ENCODE peak calls at places on chromosomes 16 and 17, in six cellular contexts. A is neuronal stem cell, E is IMR-90, H is H1, V is mesenchymal stem cell, F is trophoblast cell. Q is an unnamed sample.

GRCh38 chr17:16377804-16378400 is 3.0 kb upstream of the UBB start:
- DNase-seq in A (no peak), E (peak; percentile 79), F (no peak), V (no peak), H (no peak), Q (no peak)

GRCh38 chr16:83939266-83939856 is 13.7 kb upstream of the OSGIN1 start:
- DNase-seq in V (no peak), E (no peak), F (no peak), H (no peak), A (no peak), Q (no peak)

GRCh38 chr17:73482674-73483293 is 161.5 kb downstream of the SDK2 start:
- DNase-seq in A (no peak), F (no peak), H (no peak), V (no peak), E (no peak), Q (no peak)

GRCh38 chr17:5843366-5844026 is 226.7 kb upstream of the WSCD1 start:
- DNase-seq in V (no peak), E (no peak), H (no peak), F (no peak), A (no peak), Q (peak; percentile 20)

GRCh38 chr16:72877374-72878028 is 170.4 kb downstream of the ZFHX3 start:
- DNase-seq in A (no peak), V (peak; percentile 95), E (peak; percentile 88), H (no peak), F (peak; percentile 74), Q (no peak)

GRCh38 chr17:53470626-53471025 is 352.1 kb upstream of the KIF2B start:
- DNase-seq in A (no peak), F (no peak), H (no peak), V (peak; percentile 48), E (no peak), Q (no peak)

GRCh38 chr17:13851889-13852288 is 217.4 kb upstream of the COX10 start:
- DNase-seq in E (no peak), H (no peak), A (no peak), F (no peak), V (no peak), Q (no peak)

GRCh38 chr16:89355036-89355435 is 135.3 kb downstream of the ANKRD11 start:
- DNase-seq in A (no peak), F (no peak), H (no peak), V (no peak), E (no peak), Q (no peak)

GRCh38 chr17:15920758-15921239 is 24.1 kb upstream of the ADORA2B start:
- DNase-seq in H (no peak), F (peak; percentile 99), V (peak; percentile 98), A (no peak), E (peak; percentile 97), Q (no peak)

GRCh38 chr16:2482181-2483107 is 7.5 kb downstream of the TBC1D24 start:
- DNase-seq in E (peak; percentile 71), A (no peak), F (no peak), V (peak; percentile 28), H (no peak), Q (no peak)

GRCh38 chr17:43626066-43626465 is 35.7 kb downstream of the MEOX1 start:
- DNase-seq in F (no peak), V (no peak), A (no peak), H (no peak), E (no peak), Q (no peak)

GRCh38 chr17:72950236-72950931 is 142.1 kb downstream of the SLC39A11 start:
- DNase-seq in H (no peak), V (no peak), A (no peak), E (no peak), F (no peak), Q (no peak)

GRCh38 chr17:77645441-77646430 is 312.8 kb upstream of the TNRC6C start:
- DNase-seq in H (no peak), A (no peak), V (no peak), F (no peak), E (no peak), Q (peak; percentile 25)

GRCh38 chr16:75052481-75053211 is 53.8 kb downstream of the ZNRF1 start:
- DNase-seq in E (no peak), F (no peak), A (no peak), H (no peak), V (no peak), Q (peak; percentile 51)

GRCh38 chr16:65829076-65829475 is 537.4 kb upstream of the CDH5 start:
- DNase-seq in H (no peak), V (no peak), A (no peak), F (no peak), E (no peak), Q (no peak)

GRCh38 chr16:61862221-61862620 is 174.0 kb downstream of the CDH8 start:
- DNase-seq in F (no peak), A (no peak), V (no peak), E (no peak), H (no peak), Q (no peak)

GRCh38 chr17:81074875-81075274 is 39.9 kb downstream of the BAIAP2 start:
- DNase-seq in V (no peak), F (no peak), E (no peak), A (no peak), H (no peak), Q (no peak)

DNA sequence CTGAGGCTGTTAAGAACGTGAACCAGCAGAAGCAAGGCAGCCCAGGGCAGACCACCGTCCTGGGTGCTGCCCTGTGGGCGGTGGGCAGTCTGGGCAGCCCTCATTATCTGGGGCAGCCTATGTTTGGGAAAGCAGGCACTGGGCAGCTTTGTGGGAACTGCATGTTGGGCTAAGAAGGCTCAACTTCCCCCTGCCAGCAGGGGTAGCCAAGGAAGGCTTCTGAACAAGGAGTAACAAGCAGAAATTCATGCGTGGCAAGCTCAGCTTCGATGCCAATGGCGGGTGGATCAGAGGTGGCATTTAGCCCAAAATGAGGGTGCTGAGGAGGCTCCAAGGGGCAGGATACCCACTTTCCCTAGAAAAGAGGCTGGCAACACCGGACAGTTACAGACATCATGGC is 42.7 kb upstream of the METRNL start:
- DNase-seq in V (no peak), H (no peak), E (no peak), F (no peak), A (no peak), Q (no peak)
- H4K91ac ChIP-seq in V (no peak overlapping the region), H (no peak overlapping the region), E (no peak overlapping the region), F (no peak overlapping the region), A (peak overlapping the region; percentile 93), Q (no peak overlapping the region)

GRCh38 chr17:38451030-38451839 is 23.0 kb downstream of the ARHGAP23 start:
- DNase-seq in V (no peak), H (peak; percentile 93), A (no peak), F (peak; percentile 50), E (peak; percentile 79), Q (peak; percentile 97)

GRCh38 chr17:38453951-38454421 is 25.7 kb downstream of the ARHGAP23 start:
- DNase-seq in A (no peak), H (no peak), E (peak; percentile 38), F (no peak), V (peak; percentile 60), Q (no peak)

GRCh38 chr17:38452719-38453118 is 24.5 kb downstream of the ARHGAP23 start:
- DNase-seq in A (no peak), H (no peak), V (peak; percentile 51), F (no peak), E (no peak), Q (no peak)

GRCh38 chr17:38450699-38451029 is 22.4 kb downstream of the ARHGAP23 start:
- DNase-seq in F (no peak), V (peak; percentile 72), E (no peak), A (no peak), H (no peak), Q (no peak)

GRCh38 chr17:38451840-38452529 is 23.7 kb downstream of the ARHGAP23 start:
- DNase-seq in H (peak; percentile 88), E (peak; percentile 94), V (peak; percentile 94), A (no peak), F (no peak), Q (peak; percentile 97)
- H3K27ac ChIP-seq in H (peak overlapping the region; percentile 95), E (peak overlapping the region; percentile 99), V (peak overlapping the region; percentile 94), A (peak overlapping the region; percentile 79), F (peak overlapping the region; percentile 89), Q (peak overlapping the region; percentile 96)

GRCh38 chr16:5454349-5454748 is 356.8 kb upstream of the EEF2KMT start:
- DNase-seq in E (no peak), H (no peak), V (no peak), F (no peak), A (no peak), Q (no peak)
- H3K9ac ChIP-seq in E (no peak overlapping the region), H (no peak overlapping the region), V (no peak overlapping the region), F (no peak overlapping the region), A (no peak overlapping the region), Q (no peak overlapping the region)

GRCh38 chr16:14325502-14325901 is 254.4 kb downstream of the MRTFB start:
- DNase-seq in F (no peak), V (no peak), A (no peak), H (no peak), E (no peak), Q (no peak)
- H4K91ac ChIP-seq in F (no peak overlapping the region), V (no peak overlapping the region), A (no peak overlapping the region), H (no peak overlapping the region), E (no peak overlapping the region), Q (no peak overlapping the region)

GRCh38 chr17:47239663-47240374 is 13.8 kb upstream of the ITGB3 start:
- DNase-seq in A (no peak), E (peak; percentile 98), F (peak; percentile 33), V (peak; percentile 98), H (no peak), Q (no peak)
- H3K27ac ChIP-seq in A (no peak overlapping the region), E (peak overlapping the region; percentile 63), F (no peak overlapping the region), V (peak overlapping the region; percentile 89), H (no peak overlapping the region), Q (no peak overlapping the region)